ENCODE peak calls at places on chromosome 6, in nine cellular contexts. One of them, this sample, is unnamed.

GRCh38 chr6:122405417-122405816 is 6.0 kb downstream of the HSF2 start:
- DNase-seq in NCI-H1436: no peak
- DNase-seq in activated gamma-delta T cell treated with Interleukin-2 at 50 U/mL for 16 hours: no peak
- DNase-seq in pulmonary artery endothelial cell: no peak
- DNase-seq in activated T-helper 9 cell treated with anti-CD3 and anti-CD28 coated beads, Interleukin-2, amount 50 U/mL, for 16 hours: no peak
- DNase-seq in activated CD8-positive, alpha-beta memory T cell treated with anti-CD3 and anti-CD28 coated beads, Interleukin-2, amount 50 U/mL, for 4 hours: no peak
- DNase-seq in Kasumi-1: no peak
- DNase-seq in NCI-H1417: no peak
- DNase-seq in uterus: no peak
- DNase-seq in this sample: no peak

GRCh38 chr6:31007694-31008093 is 2.6 kb upstream of the MUC22 start:
- DNase-seq in NCI-H1436: no peak
- DNase-seq in activated gamma-delta T cell treated with Interleukin-2 at 50 U/mL for 16 hours: no peak
- DNase-seq in pulmonary artery endothelial cell: no peak
- DNase-seq in activated T-helper 9 cell treated with anti-CD3 and anti-CD28 coated beads, Interleukin-2, amount 50 U/mL, for 16 hours: no peak
- DNase-seq in activated CD8-positive, alpha-beta memory T cell treated with anti-CD3 and anti-CD28 coated beads, Interleukin-2, amount 50 U/mL, for 4 hours: no peak
- DNase-seq in Kasumi-1: no peak
- DNase-seq in NCI-H1417: no peak
- DNase-seq in uterus: no peak
- DNase-seq in this sample: no peak

GRCh38 chr6:170243791-170244291 is 47.0 kb downstream of the DLL1 start:
- DNase-seq in NCI-H1436: peak
- DNase-seq in activated gamma-delta T cell treated with Interleukin-2 at 50 U/mL for 16 hours: no peak
- DNase-seq in pulmonary artery endothelial cell: no peak
- DNase-seq in activated T-helper 9 cell treated with anti-CD3 and anti-CD28 coated beads, Interleukin-2, amount 50 U/mL, for 16 hours: no peak
- DNase-seq in activated CD8-positive, alpha-beta memory T cell treated with anti-CD3 and anti-CD28 coated beads, Interleukin-2, amount 50 U/mL, for 4 hours: no peak
- DNase-seq in Kasumi-1: no peak
- DNase-seq in NCI-H1417: peak
- DNase-seq in uterus: no peak
- DNase-seq in this sample: no peak

GRCh38 chr6:167255918-167256553 is 35.1 kb upstream of the UNC93A start:
- DNase-seq in NCI-H1436: no peak
- DNase-seq in activated gamma-delta T cell treated with Interleukin-2 at 50 U/mL for 16 hours: no peak
- DNase-seq in pulmonary artery endothelial cell: no peak
- DNase-seq in activated T-helper 9 cell treated with anti-CD3 and anti-CD28 coated beads, Interleukin-2, amount 50 U/mL, for 16 hours: no peak
- DNase-seq in activated CD8-positive, alpha-beta memory T cell treated with anti-CD3 and anti-CD28 coated beads, Interleukin-2, amount 50 U/mL, for 4 hours: no peak
- DNase-seq in Kasumi-1: no peak
- DNase-seq in NCI-H1417: no peak
- DNase-seq in uterus: no peak
- DNase-seq in this sample: no peak

GRCh38 chr6:161434331-161434730 is 160.5 kb upstream of the AGPAT4 start:
- DNase-seq in NCI-H1436: no peak
- DNase-seq in activated gamma-delta T cell treated with Interleukin-2 at 50 U/mL for 16 hours: no peak
- DNase-seq in pulmonary artery endothelial cell: no peak
- DNase-seq in activated T-helper 9 cell treated with anti-CD3 and anti-CD28 coated beads, Interleukin-2, amount 50 U/mL, for 16 hours: no peak
- DNase-seq in activated CD8-positive, alpha-beta memory T cell treated with anti-CD3 and anti-CD28 coated beads, Interleukin-2, amount 50 U/mL, for 4 hours: no peak
- DNase-seq in Kasumi-1: no peak
- DNase-seq in NCI-H1417: no peak
- DNase-seq in uterus: no peak
- DNase-seq in this sample: no peak

GRCh38 chr6:67683960-67684359 is 951.1 kb upstream of the ADGRB3 start:
- DNase-seq in NCI-H1436: no peak
- DNase-seq in activated gamma-delta T cell treated with Interleukin-2 at 50 U/mL for 16 hours: no peak
- DNase-seq in pulmonary artery endothelial cell: peak
- DNase-seq in activated T-helper 9 cell treated with anti-CD3 and anti-CD28 coated beads, Interleukin-2, amount 50 U/mL, for 16 hours: no peak
- DNase-seq in activated CD8-positive, alpha-beta memory T cell treated with anti-CD3 and anti-CD28 coated beads, Interleukin-2, amount 50 U/mL, for 4 hours: no peak
- DNase-seq in Kasumi-1: peak
- DNase-seq in NCI-H1417: no peak
- DNase-seq in uterus: no peak
- DNase-seq in this sample: no peak

GRCh38 chr6:11368264-11368663 is 135.8 kb upstream of the NEDD9 start:
- DNase-seq in NCI-H1436: no peak
- DNase-seq in activated gamma-delta T cell treated with Interleukin-2 at 50 U/mL for 16 hours: no peak
- DNase-seq in pulmonary artery endothelial cell: no peak
- DNase-seq in activated T-helper 9 cell treated with anti-CD3 and anti-CD28 coated beads, Interleukin-2, amount 50 U/mL, for 16 hours: no peak
- DNase-seq in activated CD8-positive, alpha-beta memory T cell treated with anti-CD3 and anti-CD28 coated beads, Interleukin-2, amount 50 U/mL, for 4 hours: no peak
- DNase-seq in Kasumi-1: no peak
- DNase-seq in NCI-H1417: no peak
- DNase-seq in uterus: no peak
- DNase-seq in this sample: no peak

GRCh38 chr6:6497976-6498375 is 90.5 kb upstream of the LY86 start:
- DNase-seq in NCI-H1436: no peak
- DNase-seq in activated gamma-delta T cell treated with Interleukin-2 at 50 U/mL for 16 hours: no peak
- DNase-seq in pulmonary artery endothelial cell: no peak
- DNase-seq in activated T-helper 9 cell treated with anti-CD3 and anti-CD28 coated beads, Interleukin-2, amount 50 U/mL, for 16 hours: no peak
- DNase-seq in activated CD8-positive, alpha-beta memory T cell treated with anti-CD3 and anti-CD28 coated beads, Interleukin-2, amount 50 U/mL, for 4 hours: no peak
- DNase-seq in Kasumi-1: no peak
- DNase-seq in NCI-H1417: no peak
- DNase-seq in uterus: no peak
- DNase-seq in this sample: no peak

GRCh38 chr6:41728954-41729353 is 6.5 kb downstream of the TFEB start:
- DNase-seq in NCI-H1436: no peak
- DNase-seq in activated gamma-delta T cell treated with Interleukin-2 at 50 U/mL for 16 hours: no peak
- DNase-seq in pulmonary artery endothelial cell: no peak
- DNase-seq in activated T-helper 9 cell treated with anti-CD3 and anti-CD28 coated beads, Interleukin-2, amount 50 U/mL, for 16 hours: no peak
- DNase-seq in activated CD8-positive, alpha-beta memory T cell treated with anti-CD3 and anti-CD28 coated beads, Interleukin-2, amount 50 U/mL, for 4 hours: no peak
- DNase-seq in Kasumi-1: no peak
- DNase-seq in NCI-H1417: no peak
- DNase-seq in uterus: no peak
- DNase-seq in this sample: no peak

GRCh38 chr6:133961831-133962230 is 8.8 kb downstream of the TBPL1 start:
- DNase-seq in NCI-H1436: no peak
- DNase-seq in activated gamma-delta T cell treated with Interleukin-2 at 50 U/mL for 16 hours: no peak
- DNase-seq in pulmonary artery endothelial cell: no peak
- DNase-seq in activated T-helper 9 cell treated with anti-CD3 and anti-CD28 coated beads, Interleukin-2, amount 50 U/mL, for 16 hours: no peak
- DNase-seq in activated CD8-positive, alpha-beta memory T cell treated with anti-CD3 and anti-CD28 coated beads, Interleukin-2, amount 50 U/mL, for 4 hours: no peak
- DNase-seq in Kasumi-1: no peak
- DNase-seq in NCI-H1417: no peak
- DNase-seq in uterus: no peak
- DNase-seq in this sample: no peak

GRCh38 chr6:56393615-56394612 is 146.5 kb upstream of the COL21A1 start:
- DNase-seq in NCI-H1436: no peak
- DNase-seq in activated gamma-delta T cell treated with Interleukin-2 at 50 U/mL for 16 hours: no peak
- DNase-seq in pulmonary artery endothelial cell: no peak
- DNase-seq in activated T-helper 9 cell treated with anti-CD3 and anti-CD28 coated beads, Interleukin-2, amount 50 U/mL, for 16 hours: no peak
- DNase-seq in activated CD8-positive, alpha-beta memory T cell treated with anti-CD3 and anti-CD28 coated beads, Interleukin-2, amount 50 U/mL, for 4 hours: no peak
- DNase-seq in Kasumi-1: no peak
- DNase-seq in NCI-H1417: no peak
- DNase-seq in uterus: no peak
- DNase-seq in this sample: no peak

GRCh38 chr6:16769986-16770376 is 8.7 kb upstream of the ATXN1 start:
- DNase-seq in NCI-H1436: no peak
- DNase-seq in activated gamma-delta T cell treated with Interleukin-2 at 50 U/mL for 16 hours: no peak
- DNase-seq in pulmonary artery endothelial cell: no peak
- DNase-seq in activated T-helper 9 cell treated with anti-CD3 and anti-CD28 coated beads, Interleukin-2, amount 50 U/mL, for 16 hours: no peak
- DNase-seq in activated CD8-positive, alpha-beta memory T cell treated with anti-CD3 and anti-CD28 coated beads, Interleukin-2, amount 50 U/mL, for 4 hours: no peak
- DNase-seq in Kasumi-1: no peak
- DNase-seq in NCI-H1417: no peak
- DNase-seq in uterus: no peak
- DNase-seq in this sample: no peak

GRCh38 chr6:3884007-3884745 is 35.0 kb downstream of the FAM50B start:
- DNase-seq in NCI-H1436: no peak
- DNase-seq in activated gamma-delta T cell treated with Interleukin-2 at 50 U/mL for 16 hours: no peak
- DNase-seq in pulmonary artery endothelial cell: peak
- DNase-seq in activated T-helper 9 cell treated with anti-CD3 and anti-CD28 coated beads, Interleukin-2, amount 50 U/mL, for 16 hours: no peak
- DNase-seq in activated CD8-positive, alpha-beta memory T cell treated with anti-CD3 and anti-CD28 coated beads, Interleukin-2, amount 50 U/mL, for 4 hours: no peak
- DNase-seq in Kasumi-1: no peak
- DNase-seq in NCI-H1417: peak
- DNase-seq in uterus: no peak
- DNase-seq in this sample: no peak

GRCh38 chr6:168244961-168245551 is 74.5 kb downstream of the DACT2 start:
- DNase-seq in NCI-H1436: no peak
- DNase-seq in activated gamma-delta T cell treated with Interleukin-2 at 50 U/mL for 16 hours: no peak
- DNase-seq in pulmonary artery endothelial cell: no peak
- DNase-seq in activated T-helper 9 cell treated with anti-CD3 and anti-CD28 coated beads, Interleukin-2, amount 50 U/mL, for 16 hours: no peak
- DNase-seq in activated CD8-positive, alpha-beta memory T cell treated with anti-CD3 and anti-CD28 coated beads, Interleukin-2, amount 50 U/mL, for 4 hours: no peak
- DNase-seq in Kasumi-1: no peak
- DNase-seq in NCI-H1417: no peak
- DNase-seq in uterus: no peak
- DNase-seq in this sample: no peak

GRCh38 chr6:56226946-56227879 is 20.2 kb downstream of the COL21A1 start:
- DNase-seq in NCI-H1436: no peak
- DNase-seq in activated gamma-delta T cell treated with Interleukin-2 at 50 U/mL for 16 hours: no peak
- DNase-seq in pulmonary artery endothelial cell: no peak
- DNase-seq in activated T-helper 9 cell treated with anti-CD3 and anti-CD28 coated beads, Interleukin-2, amount 50 U/mL, for 16 hours: no peak
- DNase-seq in activated CD8-positive, alpha-beta memory T cell treated with anti-CD3 and anti-CD28 coated beads, Interleukin-2, amount 50 U/mL, for 4 hours: no peak
- DNase-seq in Kasumi-1: no peak
- DNase-seq in NCI-H1417: no peak
- DNase-seq in uterus: no peak
- DNase-seq in this sample: no peak

GRCh38 chr6:7241709-7242645 is 71.0 kb downstream of the SSR1 start:
- DNase-seq in NCI-H1436: no peak
- DNase-seq in activated gamma-delta T cell treated with Interleukin-2 at 50 U/mL for 16 hours: no peak
- DNase-seq in pulmonary artery endothelial cell: no peak
- DNase-seq in activated T-helper 9 cell treated with anti-CD3 and anti-CD28 coated beads, Interleukin-2, amount 50 U/mL, for 16 hours: no peak
- DNase-seq in activated CD8-positive, alpha-beta memory T cell treated with anti-CD3 and anti-CD28 coated beads, Interleukin-2, amount 50 U/mL, for 4 hours: no peak
- DNase-seq in Kasumi-1: no peak
- DNase-seq in NCI-H1417: no peak
- DNase-seq in uterus: no peak
- DNase-seq in this sample: no peak

GRCh38 chr6:151661928-151662327 is 145.6 kb upstream of the ESR1 start:
- DNase-seq in NCI-H1436: no peak
- DNase-seq in activated gamma-delta T cell treated with Interleukin-2 at 50 U/mL for 16 hours: no peak
- DNase-seq in pulmonary artery endothelial cell: no peak
- DNase-seq in activated T-helper 9 cell treated with anti-CD3 and anti-CD28 coated beads, Interleukin-2, amount 50 U/mL, for 16 hours: no peak
- DNase-seq in activated CD8-positive, alpha-beta memory T cell treated with anti-CD3 and anti-CD28 coated beads, Interleukin-2, amount 50 U/mL, for 4 hours: no peak
- DNase-seq in Kasumi-1: no peak
- DNase-seq in NCI-H1417: no peak
- DNase-seq in uterus: no peak
- DNase-seq in this sample: no peak

GRCh38 chr6:159061146-159061545 is 16.4 kb upstream of the TAGAP start:
- DNase-seq in NCI-H1436: no peak
- DNase-seq in activated gamma-delta T cell treated with Interleukin-2 at 50 U/mL for 16 hours: no peak
- DNase-seq in pulmonary artery endothelial cell: no peak
- DNase-seq in activated T-helper 9 cell treated with anti-CD3 and anti-CD28 coated beads, Interleukin-2, amount 50 U/mL, for 16 hours: no peak
- DNase-seq in activated CD8-positive, alpha-beta memory T cell treated with anti-CD3 and anti-CD28 coated beads, Interleukin-2, amount 50 U/mL, for 4 hours: no peak
- DNase-seq in Kasumi-1: no peak
- DNase-seq in NCI-H1417: no peak
- DNase-seq in uterus: no peak
- DNase-seq in this sample: no peak

GRCh38 chr6:45557454-45557853 is 179.7 kb upstream of the SUPT3H start:
- DNase-seq in NCI-H1436: no peak
- DNase-seq in activated gamma-delta T cell treated with Interleukin-2 at 50 U/mL for 16 hours: no peak
- DNase-seq in pulmonary artery endothelial cell: no peak
- DNase-seq in activated T-helper 9 cell treated with anti-CD3 and anti-CD28 coated beads, Interleukin-2, amount 50 U/mL, for 16 hours: no peak
- DNase-seq in activated CD8-positive, alpha-beta memory T cell treated with anti-CD3 and anti-CD28 coated beads, Interleukin-2, amount 50 U/mL, for 4 hours: no peak
- DNase-seq in Kasumi-1: no peak
- DNase-seq in NCI-H1417: no peak
- DNase-seq in uterus: no peak
- DNase-seq in this sample: no peak

GRCh38 chr6:74117113-74117512 is 421.1 kb downstream of the CD109 start:
- DNase-seq in NCI-H1436: no peak
- DNase-seq in activated gamma-delta T cell treated with Interleukin-2 at 50 U/mL for 16 hours: no peak
- DNase-seq in pulmonary artery endothelial cell: no peak
- DNase-seq in activated T-helper 9 cell treated with anti-CD3 and anti-CD28 coated beads, Interleukin-2, amount 50 U/mL, for 16 hours: no peak
- DNase-seq in activated CD8-positive, alpha-beta memory T cell treated with anti-CD3 and anti-CD28 coated beads, Interleukin-2, amount 50 U/mL, for 4 hours: no peak
- DNase-seq in Kasumi-1: peak
- DNase-seq in NCI-H1417: no peak
- DNase-seq in uterus: no peak
- DNase-seq in this sample: no peak

GRCh38 chr6:160035693-160036330 is 66.9 kb downstream of the IGF2R start:
- DNase-seq in NCI-H1436: no peak
- DNase-seq in activated gamma-delta T cell treated with Interleukin-2 at 50 U/mL for 16 hours: no peak
- DNase-seq in pulmonary artery endothelial cell: no peak
- DNase-seq in activated T-helper 9 cell treated with anti-CD3 and anti-CD28 coated beads, Interleukin-2, amount 50 U/mL, for 16 hours: no peak
- DNase-seq in activated CD8-positive, alpha-beta memory T cell treated with anti-CD3 and anti-CD28 coated beads, Interleukin-2, amount 50 U/mL, for 4 hours: no peak
- DNase-seq in Kasumi-1: no peak
- DNase-seq in NCI-H1417: no peak
- DNase-seq in uterus: no peak
- DNase-seq in this sample: no peak

GRCh38 chr6:157513004-157513603 is 132.1 kb downstream of the ZDHHC14 start:
- DNase-seq in NCI-H1436: peak
- DNase-seq in activated gamma-delta T cell treated with Interleukin-2 at 50 U/mL for 16 hours: no peak
- DNase-seq in pulmonary artery endothelial cell: no peak
- DNase-seq in activated T-helper 9 cell treated with anti-CD3 and anti-CD28 coated beads, Interleukin-2, amount 50 U/mL, for 16 hours: no peak
- DNase-seq in activated CD8-positive, alpha-beta memory T cell treated with anti-CD3 and anti-CD28 coated beads, Interleukin-2, amount 50 U/mL, for 4 hours: no peak
- DNase-seq in Kasumi-1: no peak
- DNase-seq in NCI-H1417: peak
- DNase-seq in uterus: no peak
- DNase-seq in this sample: no peak

This sample was measured in CD4-positive, alpha-beta T cell.